ENCODE peak calls at places on chromosomes 16 and 17, in five cellular contexts. X, P, W, L and Z are unnamed samples.

GRCh38 chr16:48125888-48126287 is 29.9 kb downstream of the ABCC12 start:
- DNase-seq in X (no peak), P (no peak), W (no peak), L (no peak), Z (no peak)

GRCh38 chr16:81937305-81938038 is 73.8 kb downstream of the SDR42E1 start:
- DNase-seq in X (no peak), P (no peak), W (no peak), L (no peak), Z (no peak)

GRCh38 chr17:6233856-6234255 is 163.7 kb downstream of the WSCD1 start:
- DNase-seq in X (no peak), P (no peak), W (no peak), L (no peak), Z (no peak)

GRCh38 chr17:39082482-39082881 is 69.0 kb downstream of the PLXDC1 start:
- DNase-seq in X (no peak), P (no peak), W (no peak), L (no peak), Z (no peak)

GRCh38 chr17:7315570-7316243 is 547 bp upstream of the GPS2 start:
- DNase-seq in X (no peak), P (no peak), W (no peak), L (no peak), Z (no peak)

GRCh38 chr17:62000186-62000585 is 64.9 kb downstream of the MED13 start:
- DNase-seq in X (no peak), P (no peak), W (no peak), L (no peak), Z (no peak)

GRCh38 chr17:4381690-4382671 is 15.5 kb upstream of the UBE2G1 start:
- DNase-seq in X (no peak), P (no peak), W (no peak), L (no peak), Z (no peak)

GRCh38 chr16:30110661-30111060 is 2.7 kb downstream of the GDPD3 start:
- DNase-seq in X (no peak), P (no peak), W (no peak), L (no peak), Z (no peak)

GRCh38 chr17:82320956-82321927 is 3.8 kb upstream of the CD7 start:
- DNase-seq in X (no peak), P (no peak), W (peak; percentile 49), L (no peak), Z (peak; percentile 41)

GRCh38 chr17:63478814-63479494 is 2.1 kb downstream of the ACE start:
- DNase-seq in X (peak; percentile 74), P (peak; percentile 65), W (no peak), L (peak; percentile 19), Z (peak; percentile 57)

GRCh38 chr17:27466376-27466747 is 10.1 kb downstream of the KSR1 start:
- DNase-seq in X (no peak), P (no peak), W (no peak), L (no peak), Z (no peak)

GRCh38 chr16:69709456-69710084 is 16.8 kb downstream of the NQO1 start:
- DNase-seq in X (no peak), P (no peak), W (no peak), L (no peak), Z (no peak)

GRCh38 chr16:56997931-56998330 is 8.6 kb downstream of the NLRC5 start:
- DNase-seq in X (no peak), P (no peak), W (no peak), L (no peak), Z (no peak)